ENCODE peak calls at places on chromosomes 4 and X, in five cellular contexts. Z, G, F, A and V are unnamed samples.

GRCh38 chrX:139739138-139739537 is 31.2 kb upstream of the MCF2 start:
- DNase-seq in Z (peak; percentile 41), G (peak; percentile 63), F (peak; percentile 49), A (peak; percentile 52), V (no peak)

GRCh38 chrX:96721398-96721797 is 36.8 kb downstream of the DIAPH2 start:
- DNase-seq in Z (peak; percentile 40), G (no peak), F (peak; percentile 36), A (no peak), V (no peak)

GRCh38 chrX:71911731-71912050 is 1.0 kb downstream of the NHSL2 start:
- DNase-seq in Z (no peak), G (no peak), F (no peak), A (no peak), V (no peak)

GRCh38 chrX:129235903-129236302 is 287.4 kb downstream of the SMARCA1 start:
- DNase-seq in Z (no peak), G (no peak), F (no peak), A (no peak), V (no peak)

GRCh38 chrX:138986866-138987265 is 275.3 kb upstream of the FGF13 start:
- DNase-seq in Z (no peak), G (no peak), F (no peak), A (peak; percentile 32), V (no peak)

GRCh38 chr4:53563824-53564223 is 27.5 kb downstream of the LNX1 start:
- DNase-seq in Z (peak; percentile 44), G (peak; percentile 72), F (peak; percentile 89), A (peak; percentile 74), V (no peak)

GRCh38 chr4:10655968-10656367 is 28.6 kb downstream of the CLNK start:
- DNase-seq in Z (peak; percentile 80), G (peak; percentile 36), F (peak; percentile 88), A (peak; percentile 69), V (no peak)

GRCh38 chr4:118112647-118113046 is 78.4 kb downstream of the NDST3 start:
- DNase-seq in Z (no peak), G (no peak), F (peak; percentile 21), A (peak; percentile 52), V (no peak)

GRCh38 chrX:107669276-107669675 is 41.0 kb downstream of the PRPS1 start:
- DNase-seq in Z (no peak), G (no peak), F (no peak), A (no peak), V (no peak)

GRCh38 chrX:3550160-3550765 is 163.2 kb downstream of the PRKX start:
- DNase-seq in Z (peak; percentile 1), G (peak; percentile 43), F (no peak), A (no peak), V (no peak)

GRCh38 chrX:119398974-119399771 is at the start of gene SLC25A43:
- DNase-seq in Z (peak; percentile 31), G (no peak), F (no peak), A (no peak), V (peak; percentile 87)

GRCh38 chrX:25968920-25969319 is 169.2 kb upstream of the MAGEB18 start:
- DNase-seq in Z (peak; percentile 27), G (no peak), F (no peak), A (peak; percentile 52), V (peak; percentile 41)

GRCh38 chr4:37648084-37648817 is 37.9 kb downstream of the RELL1 start:
- DNase-seq in Z (peak; percentile 96), G (peak; percentile 92), F (peak; percentile 96), A (peak; percentile 93), V (no peak)

GRCh38 chrX:119194631-119195030 is 41.5 kb upstream of the PGRMC1 start:
- DNase-seq in Z (peak; percentile 20), G (peak; percentile 3), F (no peak), A (peak; percentile 5), V (no peak)

GRCh38 chr4:4985844-4986243 is 33.4 kb downstream of the CYTL1 start:
- DNase-seq in Z (no peak), G (peak; percentile 33), F (no peak), A (no peak), V (no peak)

GRCh38 chr4:100391913-100392312 is 125.9 kb downstream of the EMCN start:
- DNase-seq in Z (peak; percentile 27), G (peak; percentile 24), F (peak; percentile 43), A (peak; percentile 43), V (no peak)

GRCh38 chr4:70721747-70722146 is at the start of gene RUFY3:
- DNase-seq in Z (peak; percentile 98), G (peak; percentile 97), F (peak; percentile 98), A (no peak), V (no peak)

GRCh38 chrX:40283981-40284380 is 186.2 kb upstream of the BCOR start:
- DNase-seq in Z (no peak), G (no peak), F (no peak), A (no peak), V (no peak)

GRCh38 chr4:82429728-82430192 is 502 bp downstream of the HNRNPDL start:
- DNase-seq in Z (peak; percentile 48), G (peak; percentile 52), F (no peak), A (peak; percentile 62), V (no peak)

GRCh38 chrX:36957425-36958328 is 50.5 kb upstream of the FAM47C start:
- DNase-seq in Z (no peak), G (no peak), F (no peak), A (peak; percentile 4), V (no peak)

GRCh38 chrX:140661657-140662056 is 47.9 kb upstream of the LINC00632 start:
- DNase-seq in Z (peak; percentile 2), G (no peak), F (peak; percentile 3), A (peak; percentile 11), V (no peak)

GRCh38 chr4:56728512-56728911 is 47.4 kb upstream of the HOPX start:
- DNase-seq in Z (peak; percentile 97), G (peak; percentile 64), F (peak; percentile 92), A (peak; percentile 86), V (no peak)

GRCh38 chr4:8497762-8498161 is 57.2 kb downstream of the TRMT44 start:
- DNase-seq in Z (no peak), G (no peak), F (no peak), A (no peak), V (no peak)

DNA sequence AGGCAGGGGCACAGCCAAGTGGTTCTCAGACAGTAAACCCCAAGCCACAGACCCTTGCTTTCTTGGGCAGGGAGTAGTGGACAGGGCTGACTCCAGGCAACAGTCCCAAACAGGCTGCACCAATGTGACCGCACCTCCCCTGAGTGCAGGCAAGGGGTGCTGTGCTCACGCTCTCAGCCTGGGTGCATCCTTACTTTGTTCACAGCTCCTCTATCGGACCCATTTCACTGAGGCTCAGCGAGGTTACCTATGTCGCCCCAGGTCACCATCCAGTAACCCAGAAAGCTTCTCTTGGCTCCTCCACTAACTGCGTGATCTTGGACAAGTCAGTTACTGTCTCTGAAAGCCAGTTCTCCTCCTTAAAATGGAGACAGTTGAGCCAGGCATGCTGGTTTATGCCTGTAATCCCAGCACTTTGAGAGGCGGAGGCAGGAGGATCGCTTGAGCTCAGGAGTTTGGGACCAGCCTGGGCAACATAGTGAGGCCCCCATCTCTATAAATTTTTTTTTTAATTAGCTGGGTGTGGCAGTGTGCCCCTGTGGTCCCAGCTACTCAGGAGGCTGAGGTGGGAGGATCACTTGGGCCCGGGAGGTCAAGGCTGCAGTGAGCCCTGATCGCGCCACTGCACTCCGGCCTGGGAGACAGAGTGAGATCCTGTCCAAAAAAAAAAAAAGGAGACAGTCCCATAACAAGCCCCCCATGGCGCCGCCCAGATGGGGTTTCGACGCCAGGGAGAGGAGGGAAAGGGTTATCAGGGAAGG is 823 bp upstream of the MAN2B2 start:
- DNase-seq in Z (no peak), G (no peak), F (no peak), A (no peak), V (no peak)
- TF ChIP-seq CTCF in Z (no peak), G (no peak), F (no peak), A (no peak), V (no peak)

DNA sequence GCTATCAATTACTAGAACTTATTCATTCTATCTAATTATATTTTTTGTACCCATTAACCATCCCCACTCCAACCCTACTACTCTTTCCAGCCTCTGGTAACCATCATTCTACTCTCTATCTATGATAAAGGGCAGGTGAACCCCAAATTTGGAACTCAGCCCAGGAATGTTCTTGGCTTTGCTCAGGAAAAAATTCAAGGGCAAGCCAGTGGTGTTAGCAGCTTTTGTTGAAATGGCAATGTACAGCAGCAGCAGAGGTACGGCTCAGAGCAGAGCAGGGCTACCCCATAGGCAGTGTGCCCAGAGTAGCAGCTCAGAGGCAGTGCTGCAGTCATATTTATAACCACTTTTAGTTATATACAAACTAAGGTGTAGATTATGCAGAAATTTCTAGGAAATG is 138.2 kb downstream of the RNF150 start:
- DNase-seq in Z (no peak), G (no peak), F (no peak), A (no peak), V (no peak)
- TF ChIP-seq CTCF in Z (no peak), G (no peak), F (no peak), A (no peak), V (no peak)

DNA sequence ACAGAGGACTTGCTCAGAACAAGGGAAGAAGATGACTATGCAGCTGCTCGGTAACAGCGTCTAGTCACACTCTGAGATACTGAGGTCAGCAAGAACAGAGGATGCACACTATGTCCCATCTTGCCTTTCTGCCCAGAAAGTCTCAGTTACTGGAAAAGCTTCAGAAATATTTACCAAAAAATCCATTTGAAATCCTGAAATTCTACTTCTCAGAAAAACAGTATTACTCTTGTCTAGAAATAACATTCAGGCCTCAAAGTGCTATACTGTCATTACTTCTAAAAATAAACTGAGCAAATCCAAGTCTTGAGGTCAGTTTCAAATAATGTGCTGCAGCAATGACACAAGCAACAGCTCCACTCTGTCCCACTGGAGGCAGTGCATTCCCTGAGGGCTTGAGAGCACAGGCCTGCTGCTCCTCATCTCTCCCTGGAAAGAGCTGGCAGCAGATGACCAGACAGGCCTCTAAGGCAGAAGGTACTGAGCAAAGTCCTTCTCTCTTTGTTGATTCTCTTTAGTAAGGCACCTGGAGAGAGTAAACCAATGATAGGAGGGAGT is 76.9 kb downstream of the CAMK2D start:
- DNase-seq in Z (peak; percentile 72), G (peak; percentile 81), F (peak; percentile 84), A (peak; percentile 38), V (no peak)
- TF ChIP-seq CTCF in Z (peak; percentile 15), G (peak; percentile 65), F (peak; percentile 52), A (peak; percentile 29), V (peak; percentile 76)

DNA sequence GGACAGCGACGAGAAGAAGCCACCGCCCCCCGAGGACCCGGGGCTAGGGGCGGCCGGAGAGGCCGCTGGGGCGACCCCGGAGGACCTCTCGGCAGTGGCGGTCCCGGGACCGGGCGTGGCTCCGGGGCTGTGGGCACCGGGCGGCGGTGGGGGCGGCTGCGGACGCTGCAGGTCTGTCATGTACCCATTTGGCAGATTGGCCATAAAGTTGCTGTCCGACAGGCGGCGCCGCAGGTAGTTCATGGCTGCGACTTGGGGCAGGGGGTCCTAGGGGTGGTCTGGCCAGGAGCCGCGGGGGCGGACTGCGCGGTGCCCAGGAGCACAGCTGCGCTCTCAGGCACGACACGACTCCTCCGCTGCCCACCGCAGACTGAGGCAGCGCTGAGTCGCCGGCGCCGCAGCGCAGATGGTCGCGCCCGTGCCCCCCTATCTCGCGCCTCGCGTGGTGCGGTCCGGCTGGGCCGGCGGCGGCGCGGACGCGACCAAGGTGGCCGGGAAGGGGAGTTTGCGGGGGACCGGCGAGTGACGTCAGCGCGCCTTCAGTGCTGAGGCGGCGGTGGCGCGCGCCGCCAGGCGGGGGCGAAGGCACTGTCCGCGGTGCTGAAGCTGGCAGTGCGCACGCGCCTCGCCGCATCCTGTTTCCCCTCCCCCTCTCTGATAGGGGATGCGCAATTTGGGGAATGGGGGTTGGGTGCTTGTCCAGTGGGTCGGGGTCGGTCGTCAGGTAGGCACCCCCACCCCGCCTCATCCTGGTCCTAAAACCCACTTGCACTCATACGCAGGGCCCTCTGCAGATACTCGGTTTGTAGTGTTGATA is at the start of gene SYN1:
- DNase-seq in Z (peak; percentile 79), G (peak; percentile 47), F (peak; percentile 74), A (peak; percentile 71), V (no peak)
- TF ChIP-seq CTCF in Z (no peak), G (peak; percentile 11), F (no peak), A (no peak), V (peak; percentile 51)

GRCh38 chr4:2462218-2462991 is 6.5 kb upstream of the RNF4 start:
- DNase-seq in Z (peak; percentile 75), G (peak; percentile 39), F (peak; percentile 76), A (peak; percentile 69), V (no peak)
- TF ChIP-seq CTCF in Z (peak; percentile 25), G (peak; percentile 75), F (peak; percentile 62), A (no peak), V (peak; percentile 81)